ENCODE peak calls at places on chromosome 20, in five cellular contexts. One of them, this sample, is unnamed.
A peak's percentile ranks its signal among the peaks of the same experiment; 100 is the strongest.

GRCh38 chr20:45154183-45154582 is 20.5 kb upstream of the PI3 start:
- DNase-seq in HepG2: no peak
- DNase-seq in GM12878: no peak
- DNase-seq in IMR-90: peak; percentile 5
- DNase-seq in A549: no peak
- DNase-seq in this sample: no peak

GRCh38 chr20:53463101-53463972 is 130.3 kb downstream of the ZNF217 start:
- DNase-seq in IMR-90: no peak
- DNase-seq in HepG2: no peak
- DNase-seq in GM12878: no peak
- DNase-seq in A549: no peak
- DNase-seq in this sample: no peak

GRCh38 chr20:16434087-16434664 is 139.1 kb downstream of the KIF16B start:
- DNase-seq in A549: peak; percentile 47
- DNase-seq in HepG2: peak; percentile 75
- DNase-seq in GM12878: peak; percentile 63
- DNase-seq in IMR-90: peak; percentile 18
- DNase-seq in this sample: peak; percentile 78

GRCh38 chr20:35145141-35145564 is 2.0 kb downstream of the EDEM2 start:
- DNase-seq in HepG2: peak; percentile 77
- DNase-seq in IMR-90: peak; percentile 72
- DNase-seq in A549: peak; percentile 77
- DNase-seq in GM12878: peak; percentile 23
- DNase-seq in this sample: peak; percentile 60

GRCh38 chr20:434661-435419 is 26.7 kb downstream of the RBCK1 start:
- DNase-seq in HepG2: no peak
- DNase-seq in GM12878: no peak
- DNase-seq in IMR-90: no peak
- DNase-seq in A549: no peak
- DNase-seq in this sample: no peak

GRCh38 chr20:63091901-63092659 is 85.3 kb upstream of the BHLHE23 start:
- DNase-seq in A549: no peak
- DNase-seq in HepG2: no peak
- DNase-seq in IMR-90: no peak
- DNase-seq in GM12878: no peak
- DNase-seq in this sample: no peak

GRCh38 chr20:34559311-34560140 is 1.0 kb downstream of the MAP1LC3A start:
- DNase-seq in GM12878: no peak
- DNase-seq in HepG2: no peak
- DNase-seq in A549: no peak
- DNase-seq in IMR-90: no peak
- DNase-seq in this sample: no peak

GRCh38 chr20:39258253-39258652 is 296.1 kb downstream of the DHX35 start:
- DNase-seq in A549: no peak
- DNase-seq in HepG2: no peak
- DNase-seq in GM12878: no peak
- DNase-seq in IMR-90: no peak
- DNase-seq in this sample: no peak

GRCh38 chr20:483791-484644 is 21.7 kb upstream of the TBC1D20 start:
- DNase-seq in IMR-90: no peak
- DNase-seq in HepG2: no peak
- DNase-seq in A549: no peak
- DNase-seq in GM12878: no peak
- DNase-seq in this sample: no peak

GRCh38 chr20:6818033-6818808 is 50.7 kb downstream of the BMP2 start:
- DNase-seq in GM12878: no peak
- DNase-seq in HepG2: no peak
- DNase-seq in IMR-90: no peak
- DNase-seq in A549: no peak
- DNase-seq in this sample: no peak

GRCh38 chr20:5000263-5001173 is 792 bp downstream of the SLC23A2 start:
- DNase-seq in A549: no peak
- DNase-seq in HepG2: peak; percentile 54
- DNase-seq in IMR-90: peak; percentile 18
- DNase-seq in GM12878: no peak
- DNase-seq in this sample: peak; percentile 31

GRCh38 chr20:23078994-23079364 is 7.1 kb downstream of the CD93 start:
- DNase-seq in A549: no peak
- DNase-seq in HepG2: peak; percentile 16
- DNase-seq in IMR-90: no peak
- DNase-seq in GM12878: no peak
- DNase-seq in this sample: peak; percentile 39

GRCh38 chr20:37526839-37527637 is 638 bp downstream of the BLCAP start:
- DNase-seq in A549: peak; percentile 51
- DNase-seq in GM12878: no peak
- DNase-seq in IMR-90: peak; percentile 27
- DNase-seq in HepG2: no peak
- DNase-seq in this sample: no peak

GRCh38 chr20:26243731-26244130 is 547.1 kb upstream of the ZNF337 start:
- DNase-seq in HepG2: no peak
- DNase-seq in A549: no peak
- DNase-seq in IMR-90: no peak
- DNase-seq in GM12878: no peak
- DNase-seq in this sample: no peak

GRCh38 chr20:33789109-33789857 is 21.9 kb upstream of the CHMP4B start:
- DNase-seq in GM12878: no peak
- DNase-seq in HepG2: peak; percentile 83
- DNase-seq in IMR-90: peak; percentile 96
- DNase-seq in A549: peak; percentile 95
- DNase-seq in this sample: no peak

GRCh38 chr20:11849976-11850670 is 67.6 kb upstream of the BTBD3 start:
- DNase-seq in GM12878: no peak
- DNase-seq in IMR-90: peak; percentile 45
- DNase-seq in HepG2: no peak
- DNase-seq in A549: no peak
- DNase-seq in this sample: no peak

GRCh38 chr20:61340157-61340556 is 88.1 kb downstream of the CDH4 start:
- DNase-seq in GM12878: no peak
- DNase-seq in IMR-90: no peak
- DNase-seq in A549: no peak
- DNase-seq in HepG2: no peak
- DNase-seq in this sample: no peak

GRCh38 chr20:44075191-44075949 is 111.6 kb downstream of the JPH2 start:
- DNase-seq in GM12878: no peak
- DNase-seq in A549: no peak
- DNase-seq in HepG2: no peak
- DNase-seq in IMR-90: no peak
- DNase-seq in this sample: no peak

GRCh38 chr20:49482621-49483017 is at the start of gene KCNB1:
- DNase-seq in IMR-90: peak; percentile 21
- DNase-seq in HepG2: peak; percentile 59
- DNase-seq in GM12878: no peak
- DNase-seq in A549: peak; percentile 36
- DNase-seq in this sample: peak; percentile 73

GRCh38 chr20:41166201-41167117 is 29.1 kb downstream of the PLCG1 start:
- DNase-seq in IMR-90: no peak
- DNase-seq in A549: no peak
- DNase-seq in HepG2: no peak
- DNase-seq in GM12878: no peak
- DNase-seq in this sample: no peak

GRCh38 chr20:56350842-56351241 is 7.9 kb upstream of the FAM210B start:
- DNase-seq in IMR-90: peak; percentile 73
- DNase-seq in A549: no peak
- DNase-seq in HepG2: no peak
- DNase-seq in GM12878: no peak
- DNase-seq in this sample: no peak

GRCh38 chr20:17772005-17772343 is 72.2 kb downstream of the BANF2 start:
- DNase-seq in A549: no peak
- DNase-seq in HepG2: peak; percentile 29
- DNase-seq in GM12878: no peak
- DNase-seq in IMR-90: no peak
- DNase-seq in this sample: no peak

GRCh38 chr20:15332711-15333160 is 995.3 kb upstream of the FLRT3 start:
- DNase-seq in GM12878: peak; percentile 61
- DNase-seq in IMR-90: no peak
- DNase-seq in HepG2: no peak
- DNase-seq in A549: no peak
- DNase-seq in this sample: no peak

GRCh38 chr20:40996326-40996725 is 32.3 kb upstream of the TOP1 start:
- DNase-seq in IMR-90: no peak
- DNase-seq in HepG2: no peak
- DNase-seq in GM12878: no peak
- DNase-seq in A549: no peak
- DNase-seq in this sample: no peak

GRCh38 chr20:45368221-45368980 is 5.4 kb downstream of the SYS1 start:
- DNase-seq in HepG2: no peak
- DNase-seq in A549: no peak
- DNase-seq in IMR-90: no peak
- DNase-seq in GM12878: peak; percentile 99
- DNase-seq in this sample: no peak

GRCh38 chr20:36465109-36466080 is 75.9 kb upstream of the MYL9 start:
- DNase-seq in HepG2: peak; percentile 66
- DNase-seq in IMR-90: peak; percentile 88
- DNase-seq in A549: peak; percentile 91
- DNase-seq in GM12878: no peak
- DNase-seq in this sample: peak; percentile 35
- TF ChIP-seq BHLHE40 in HepG2: no peak
- TF ChIP-seq BHLHE40 in IMR-90: peak; percentile 11
- TF ChIP-seq BHLHE40 in A549: no peak
- TF ChIP-seq BHLHE40 in GM12878: no peak
- TF ChIP-seq BHLHE40 in this sample: no peak

DNA sequence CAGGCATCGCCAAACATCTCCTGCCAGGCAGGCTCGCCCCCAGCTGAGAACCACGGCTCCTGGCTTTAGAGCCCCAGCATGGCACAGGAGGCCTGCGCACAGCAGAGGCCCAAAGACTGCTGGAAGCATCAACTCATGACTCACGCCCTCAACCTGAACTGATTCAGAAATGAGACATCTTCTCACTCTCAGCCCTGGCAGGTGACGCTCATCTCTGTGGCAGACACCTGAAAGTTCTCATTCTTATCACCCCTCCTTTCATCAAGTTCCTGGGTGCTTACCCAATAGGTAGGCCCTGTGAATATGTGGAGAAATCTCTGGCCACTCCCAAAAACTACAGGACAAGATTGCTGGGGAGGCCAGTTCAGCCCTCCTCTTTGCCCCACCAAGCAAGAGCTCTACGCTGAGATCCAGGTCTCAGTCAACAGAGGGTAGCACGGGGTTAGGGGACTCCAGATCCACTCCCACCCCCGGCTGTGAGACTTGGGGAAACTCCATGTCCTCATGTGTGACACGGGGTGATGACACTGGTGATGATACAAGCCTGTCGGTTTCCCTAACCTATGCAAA is 11.3 kb downstream of the NFATC2 start:
- DNase-seq in IMR-90: peak; percentile 36
- DNase-seq in A549: peak; percentile 37
- DNase-seq in HepG2: no peak
- DNase-seq in GM12878: no peak
- DNase-seq in this sample: no peak
- TF ChIP-seq BHLHE40 in IMR-90: no peak
- TF ChIP-seq BHLHE40 in A549: no peak
- TF ChIP-seq BHLHE40 in HepG2: no peak
- TF ChIP-seq BHLHE40 in GM12878: no peak
- TF ChIP-seq BHLHE40 in this sample: no peak

DNA sequence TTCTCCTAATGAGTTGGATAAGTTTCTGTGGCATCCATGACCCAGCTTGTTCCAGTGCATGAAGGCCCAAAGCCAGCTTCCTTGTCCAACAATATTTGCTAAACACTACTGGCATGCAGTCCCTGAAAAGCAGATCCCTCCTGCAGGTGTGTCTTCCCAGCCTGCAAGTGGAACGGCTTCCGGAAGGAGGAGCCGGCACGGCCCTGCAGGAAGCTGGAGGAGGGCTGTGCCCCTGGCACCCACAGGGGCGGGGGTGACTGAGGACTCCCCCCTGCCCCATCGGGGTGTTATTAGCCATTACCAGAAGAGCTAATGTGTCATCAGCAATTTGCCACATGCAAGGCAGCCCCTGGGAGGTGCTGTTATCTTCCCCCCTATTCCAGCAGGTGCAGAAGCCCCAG is 27.4 kb downstream of the NPEPL1 start:
- DNase-seq in GM12878: no peak
- DNase-seq in HepG2: no peak
- DNase-seq in A549: no peak
- DNase-seq in IMR-90: no peak
- DNase-seq in this sample: no peak
- TF ChIP-seq BHLHE40 in GM12878: no peak
- TF ChIP-seq BHLHE40 in HepG2: no peak
- TF ChIP-seq BHLHE40 in A549: no peak
- TF ChIP-seq BHLHE40 in IMR-90: no peak
- TF ChIP-seq BHLHE40 in this sample: no peak

GRCh38 chr20:50724851-50725721 is 6.3 kb upstream of the PARD6B start:
- DNase-seq in HepG2: peak; percentile 54
- DNase-seq in GM12878: no peak
- DNase-seq in IMR-90: peak; percentile 96
- DNase-seq in A549: peak; percentile 73
- DNase-seq in this sample: peak; percentile 27
- TF ChIP-seq BHLHE40 in HepG2: no peak
- TF ChIP-seq BHLHE40 in GM12878: no peak
- TF ChIP-seq BHLHE40 in IMR-90: peak; percentile 67
- TF ChIP-seq BHLHE40 in A549: no peak
- TF ChIP-seq BHLHE40 in this sample: no peak